ENCODE peak calls at places on chromosome 18, in nine cellular contexts. P is GF-D8; F is GM04504; K is NCI-H1092 treated with DMSO at 0.1 percent for 48 hours; D is fibroblast of the conjunctiva; G is pancreas; J is naive thymus-derived CD8-positive, alpha-beta T cell; W is NCI-H2081 treated with DMSO at 0.1 percent for 48 hours; Q is dermis microvascular lymphatic vessel endothelial cell. I is an unnamed sample.

GRCh38 chr18:31825772-31826171 is 65.1 kb upstream of the SLC25A52 start:
- DNase-seq in F (no peak), W (no peak), K (no peak), J (no peak), D (no peak), Q (no peak), G (no peak), P (no peak), I (peak)

GRCh38 chr18:32770181-32770650 is 2.6 kb downstream of the KLHL14 start:
- DNase-seq in P (no peak), D (no peak), K (no peak), F (no peak), Q (peak), J (no peak), G (no peak), W (no peak), I (peak)

GRCh38 chr18:64271264-64271663 is 122.4 kb upstream of the LINC00305 start:
- DNase-seq in G (no peak), J (no peak), W (no peak), D (no peak), P (no peak), F (no peak), Q (no peak), K (peak), I (peak)

GRCh38 chr18:63331105-63331504 is 11.5 kb upstream of the BCL2 start:
- DNase-seq in J (no peak), D (no peak), Q (no peak), K (no peak), W (no peak), F (no peak), G (no peak), P (no peak), I (no peak)

GRCh38 chr18:63152096-63152495 is 167.5 kb downstream of the BCL2 start:
- DNase-seq in G (no peak), F (no peak), Q (no peak), W (no peak), J (no peak), D (no peak), P (no peak), K (no peak), I (no peak)

GRCh38 chr18:26082475-26082874 is 7.9 kb downstream of the SS18 start:
- DNase-seq in G (no peak), D (no peak), Q (no peak), P (no peak), W (no peak), F (no peak), J (no peak), K (no peak), I (no peak)

GRCh38 chr18:11868230-11868629 is 17.0 kb downstream of the CHMP1B start:
- DNase-seq in G (no peak), P (no peak), F (no peak), W (no peak), Q (no peak), D (no peak), J (no peak), K (no peak), I (no peak)

GRCh38 chr18:72922895-72923294 is 55.1 kb upstream of the NETO1 start:
- DNase-seq in W (no peak), G (no peak), K (no peak), P (no peak), D (no peak), Q (no peak), F (no peak), J (no peak), I (no peak)